ENCODE peak calls at places on chromosomes 13 and 19, in four cellular contexts. J is K562, O is HepG2, R is A549. P is an unnamed sample.

GRCh38 chr19:44658069-44658727 is 13.1 kb upstream of the CEACAM19 start:
- DNase-seq in J (no peak), O (no peak), R (no peak), P (no peak)

GRCh38 chr19:4474504-4475136 is 2.5 kb downstream of the HDGFL2 start:
- DNase-seq in J (peak), O (no peak), R (peak), P (peak)

GRCh38 chr13:33299626-33300025 is 14.1 kb upstream of the STARD13 start:
- DNase-seq in J (no peak), O (no peak), R (no peak), P (no peak)

GRCh38 chr19:6002591-6002990 is 24.7 kb upstream of the RANBP3 start:
- DNase-seq in J (no peak), O (no peak), R (no peak), P (no peak)

GRCh38 chr13:33228645-33229445 is 56.7 kb downstream of the STARD13 start:
- DNase-seq in J (peak), O (peak), R (peak), P (no peak)

GRCh38 chr13:38705351-38705750 is 18.5 kb downstream of the FREM2 start:
- DNase-seq in J (no peak), O (no peak), R (no peak), P (no peak)

GRCh38 chr19:34416021-34416545 is 11.9 kb downstream of the PDCD2L start:
- DNase-seq in J (no peak), O (no peak), R (no peak), P (no peak)

GRCh38 chr13:29993716-29994488 is 143.5 kb upstream of the UBL3 start:
- DNase-seq in J (no peak), O (no peak), R (no peak), P (no peak)

GRCh38 chr19:38355728-38356725 is 18.3 kb upstream of the PSMD8 start:
- DNase-seq in J (no peak), O (no peak), R (no peak), P (no peak)

GRCh38 chr13:45828253-45828968 is 23.1 kb downstream of the SIAH3 start:
- DNase-seq in J (no peak), O (no peak), R (no peak), P (no peak)

GRCh38 chr13:76225815-76226489 is 589.8 kb downstream of the LMO7 start:
- DNase-seq in J (no peak), O (no peak), R (no peak), P (no peak)

GRCh38 chr19:10603084-10603872 is 16.2 kb upstream of the AP1M2 start:
- DNase-seq in J (peak), O (no peak), R (no peak), P (peak)

GRCh38 chr19:30718728-30719127 is 346.5 kb downstream of the ZNF536 start:
- DNase-seq in J (no peak), O (no peak), R (no peak), P (no peak)

GRCh38 chr19:28345811-28346210 is 867.1 kb downstream of the UQCRFS1 start:
- DNase-seq in J (no peak), O (no peak), R (no peak), P (no peak)

GRCh38 chr19:609001-609340 is 19.3 kb downstream of the HCN2 start:
- DNase-seq in J (no peak), O (no peak), R (no peak), P (no peak)

GRCh38 chr13:23443878-23444277 is 10.4 kb upstream of the SACS start:
- DNase-seq in J (no peak), O (no peak), R (no peak), P (no peak)
- TF ChIP-seq RNF2 in J (no peak), O (no peak), R (no peak), P (no peak)

DNA sequence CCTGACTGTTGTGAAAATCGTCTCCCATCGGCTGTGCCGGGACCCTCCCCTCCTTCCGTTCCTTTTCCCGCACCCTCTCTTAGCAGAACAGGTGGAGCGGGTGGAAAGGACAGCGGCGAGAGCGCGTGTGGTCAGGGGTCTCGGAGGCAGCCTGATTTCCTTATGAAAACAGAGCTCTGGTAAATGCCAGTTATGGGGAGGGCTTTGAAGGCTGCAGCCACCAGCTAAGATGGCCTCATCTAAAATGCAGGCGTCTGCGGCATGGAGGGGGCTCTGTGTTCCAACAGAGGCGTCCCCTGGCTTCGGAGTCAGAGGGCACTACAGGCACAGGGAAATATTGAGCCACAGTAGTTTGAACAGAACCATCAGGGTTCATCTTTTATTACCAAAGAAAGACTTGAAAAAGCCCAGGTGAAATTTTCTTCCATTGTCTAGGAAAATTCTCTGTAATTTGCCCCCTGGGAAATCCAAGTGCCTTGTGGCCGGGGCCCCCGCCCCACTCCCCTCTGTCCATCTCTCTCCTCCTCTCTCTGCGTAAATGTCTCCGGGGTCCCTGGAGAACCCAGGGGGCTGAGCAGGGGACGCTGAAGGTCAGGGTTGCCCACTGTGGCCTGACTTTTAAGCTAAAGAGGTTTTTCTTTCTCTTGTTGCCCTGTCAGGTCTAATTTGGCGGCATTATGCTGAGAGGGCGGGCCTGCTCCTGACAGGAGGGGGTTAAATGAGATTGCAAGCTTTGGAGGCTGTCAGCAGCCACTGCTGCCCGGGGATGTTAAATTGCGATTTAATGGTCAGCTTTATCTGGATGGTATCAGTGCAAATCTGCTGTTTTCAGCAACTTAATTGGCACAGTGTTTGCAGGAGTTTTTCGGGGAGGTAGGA is 93.5 kb upstream of the SOX1 start:
- DNase-seq in J (no peak), O (no peak), R (no peak), P (no peak)
- TF ChIP-seq HDAC2 in J (no peak), O (no peak), R (no peak), P (no peak)

GRCh38 chr13:37481858-37482227 is 116.7 kb downstream of the POSTN start:
- DNase-seq in J (no peak), O (no peak), R (no peak), P (no peak)

GRCh38 chr13:37481005-37481857 is 117.3 kb downstream of the POSTN start:
- DNase-seq in J (no peak), O (no peak), R (no peak), P (no peak)

GRCh38 chr13:37475966-37476365 is 122.6 kb downstream of the POSTN start:
- DNase-seq in J (no peak), O (no peak), R (no peak), P (no peak)

GRCh38 chr13:37476874-37477273 is 121.7 kb downstream of the POSTN start:
- DNase-seq in J (no peak), O (no peak), R (no peak), P (no peak)

DNA sequence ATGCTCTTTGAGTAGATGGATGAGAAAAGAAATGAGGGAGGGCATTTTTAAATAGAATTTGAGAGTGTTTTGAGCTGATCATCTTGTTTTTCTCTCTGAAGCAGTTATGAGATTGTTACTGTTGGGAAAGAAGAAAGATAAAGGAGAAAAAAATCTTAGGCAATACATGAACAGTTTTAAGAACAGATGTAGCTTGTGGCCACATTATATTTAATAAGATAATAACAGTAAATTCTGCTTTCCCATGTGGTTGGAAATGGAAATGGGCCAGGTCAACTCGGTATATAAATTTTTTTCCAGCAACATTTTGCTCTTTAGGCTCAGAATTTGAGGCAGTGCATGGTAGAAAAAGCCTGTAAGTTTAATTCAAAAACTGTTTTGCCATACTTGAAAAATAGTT is 118.7 kb downstream of the POSTN start:
- DNase-seq in J (no peak), O (no peak), R (no peak), P (no peak)
- TF ChIP-seq RNF2 in J (no peak), O (no peak), R (no peak), P (no peak)

GRCh38 chr19:33212773-33213172 is 12.9 kb downstream of the SLC7A10 start:
- DNase-seq in J (no peak), O (no peak), R (no peak), P (no peak)

GRCh38 chr19:33212024-33212772 is 13.5 kb downstream of the SLC7A10 start:
- DNase-seq in J (no peak), O (no peak), R (no peak), P (no peak)

GRCh38 chr19:33216198-33216830 is 9.3 kb downstream of the SLC7A10 start:
- DNase-seq in J (no peak), O (no peak), R (no peak), P (no peak)

GRCh38 chr19:33215438-33216197 is 10.0 kb downstream of the SLC7A10 start:
- DNase-seq in J (no peak), O (no peak), R (no peak), P (no peak)

DNA sequence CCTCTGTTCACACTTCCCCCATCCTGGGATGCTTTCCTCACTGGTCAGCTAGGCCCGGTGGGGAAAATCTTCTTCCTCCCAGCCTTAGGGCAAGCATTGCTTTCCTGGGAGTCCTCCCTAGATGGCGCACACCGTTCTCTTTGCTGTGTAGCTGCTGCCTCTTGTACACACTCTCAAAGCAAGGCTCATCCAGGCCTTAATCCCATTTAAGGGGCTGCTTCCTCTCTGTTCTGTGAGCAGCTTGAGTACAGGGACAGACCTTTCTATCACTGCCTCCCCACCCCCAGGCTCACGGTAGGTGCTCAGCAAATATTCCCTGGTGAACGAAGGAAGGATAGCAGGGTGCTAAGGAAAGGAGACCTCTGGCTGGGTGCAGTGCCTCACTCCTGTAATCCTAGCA is 11.0 kb downstream of the SLC7A10 start:
- DNase-seq in J (no peak), O (peak), R (peak), P (no peak)
- TF ChIP-seq HDAC2 in J (no peak), O (no peak), R (no peak), P (no peak)

GRCh38 chr13:112657850-112658445 is 31.9 kb upstream of the ATP11A start:
- DNase-seq in J (no peak), O (no peak), R (no peak), P (no peak)
- TF ChIP-seq RNF2 in J (no peak), O (no peak), R (no peak), P (no peak)

GRCh38 chr13:51997641-51998330 is 13.5 kb downstream of the ATP7B start:
- DNase-seq in J (no peak), O (peak), R (no peak), P (no peak)
- TF ChIP-seq HDAC2 in J (no peak), O (peak), R (no peak), P (no peak)

P was measured in H1.